ENCODE peak calls at places on chromosome 14, in nine cellular contexts. One of them, this sample, is unnamed.

GRCh38 chr14:47567273-47567672 is 108.1 kb downstream of the MDGA2 start:
- DNase-seq in foreskin fibroblast: no peak
- DNase-seq in psoas muscle: no peak
- DNase-seq in neural progenitor cell: no peak
- DNase-seq in AG09319: no peak
- DNase-seq in AG10803: no peak
- DNase-seq in ascending aorta: no peak
- DNase-seq in CD8-positive, alpha-beta T cell: no peak
- DNase-seq in glutamatergic neuron: no peak
- DNase-seq in this sample: no peak

GRCh38 chr14:46063872-46064271 is 587.7 kb downstream of the RPL10L start:
- DNase-seq in AG09319: no peak
- DNase-seq in neural progenitor cell: peak
- DNase-seq in AG10803: no peak
- DNase-seq in CD8-positive, alpha-beta T cell: no peak
- DNase-seq in foreskin fibroblast: peak
- DNase-seq in ascending aorta: no peak
- DNase-seq in psoas muscle: no peak
- DNase-seq in glutamatergic neuron: no peak
- DNase-seq in this sample: no peak

GRCh38 chr14:69886843-69887242 is 7.6 kb downstream of the SMOC1 start:
- DNase-seq in neural progenitor cell: no peak
- DNase-seq in ascending aorta: no peak
- DNase-seq in psoas muscle: no peak
- DNase-seq in foreskin fibroblast: peak
- DNase-seq in AG09319: no peak
- DNase-seq in AG10803: no peak
- DNase-seq in CD8-positive, alpha-beta T cell: no peak
- DNase-seq in glutamatergic neuron: no peak
- DNase-seq in this sample: no peak

GRCh38 chr14:24238123-24238522 is 4.3 kb downstream of the TINF2 start:
- DNase-seq in CD8-positive, alpha-beta T cell: no peak
- DNase-seq in ascending aorta: peak
- DNase-seq in glutamatergic neuron: no peak
- DNase-seq in foreskin fibroblast: peak
- DNase-seq in AG10803: no peak
- DNase-seq in AG09319: no peak
- DNase-seq in psoas muscle: no peak
- DNase-seq in neural progenitor cell: no peak
- DNase-seq in this sample: no peak

GRCh38 chr14:72568296-72568992 is 325.5 kb downstream of the DPF3 start:
- DNase-seq in neural progenitor cell: no peak
- DNase-seq in psoas muscle: no peak
- DNase-seq in ascending aorta: no peak
- DNase-seq in AG09319: no peak
- DNase-seq in AG10803: no peak
- DNase-seq in CD8-positive, alpha-beta T cell: no peak
- DNase-seq in foreskin fibroblast: no peak
- DNase-seq in glutamatergic neuron: no peak
- DNase-seq in this sample: no peak

GRCh38 chr14:72567226-72567625 is 326.7 kb downstream of the DPF3 start:
- DNase-seq in psoas muscle: no peak
- DNase-seq in foreskin fibroblast: no peak
- DNase-seq in glutamatergic neuron: no peak
- DNase-seq in ascending aorta: no peak
- DNase-seq in CD8-positive, alpha-beta T cell: no peak
- DNase-seq in AG10803: no peak
- DNase-seq in neural progenitor cell: no peak
- DNase-seq in AG09319: no peak
- DNase-seq in this sample: no peak

GRCh38 chr14:84197704-84198103 is 1332.2 kb upstream of the FLRT2 start:
- DNase-seq in AG09319: no peak
- DNase-seq in ascending aorta: no peak
- DNase-seq in foreskin fibroblast: no peak
- DNase-seq in CD8-positive, alpha-beta T cell: no peak
- DNase-seq in neural progenitor cell: no peak
- DNase-seq in AG10803: no peak
- DNase-seq in psoas muscle: no peak
- DNase-seq in glutamatergic neuron: no peak
- DNase-seq in this sample: no peak

GRCh38 chr14:100902792-100903191 is 730 bp downstream of the RTL1 start:
- DNase-seq in CD8-positive, alpha-beta T cell: no peak
- DNase-seq in glutamatergic neuron: no peak
- DNase-seq in AG10803: no peak
- DNase-seq in ascending aorta: no peak
- DNase-seq in neural progenitor cell: peak
- DNase-seq in AG09319: no peak
- DNase-seq in psoas muscle: no peak
- DNase-seq in foreskin fibroblast: no peak
- DNase-seq in this sample: no peak

GRCh38 chr14:67816326-67817009 is at the start of gene ZFYVE26:
- DNase-seq in AG10803: peak
- DNase-seq in neural progenitor cell: peak
- DNase-seq in ascending aorta: peak
- DNase-seq in CD8-positive, alpha-beta T cell: peak
- DNase-seq in psoas muscle: peak
- DNase-seq in glutamatergic neuron: peak
- DNase-seq in foreskin fibroblast: peak
- DNase-seq in AG09319: peak
- DNase-seq in this sample: peak

GRCh38 chr14:36362648-36363047 is 42.2 kb upstream of the MBIP start:
- DNase-seq in neural progenitor cell: no peak
- DNase-seq in psoas muscle: no peak
- DNase-seq in ascending aorta: no peak
- DNase-seq in glutamatergic neuron: no peak
- DNase-seq in AG09319: no peak
- DNase-seq in AG10803: no peak
- DNase-seq in CD8-positive, alpha-beta T cell: no peak
- DNase-seq in foreskin fibroblast: no peak
- DNase-seq in this sample: no peak

GRCh38 chr14:68596701-68597100 is 196.2 kb downstream of the ZFP36L1 start:
- DNase-seq in AG10803: no peak
- DNase-seq in CD8-positive, alpha-beta T cell: no peak
- DNase-seq in psoas muscle: peak
- DNase-seq in foreskin fibroblast: no peak
- DNase-seq in ascending aorta: no peak
- DNase-seq in AG09319: no peak
- DNase-seq in glutamatergic neuron: no peak
- DNase-seq in neural progenitor cell: no peak
- DNase-seq in this sample: no peak

GRCh38 chr14:88518592-88519512 is 36.0 kb downstream of the PTPN21 start:
- DNase-seq in CD8-positive, alpha-beta T cell: no peak
- DNase-seq in AG09319: peak
- DNase-seq in ascending aorta: no peak
- DNase-seq in AG10803: peak
- DNase-seq in glutamatergic neuron: no peak
- DNase-seq in foreskin fibroblast: peak
- DNase-seq in neural progenitor cell: no peak
- DNase-seq in psoas muscle: no peak
- DNase-seq in this sample: no peak

GRCh38 chr14:99535908-99536778 is 54.9 kb downstream of the CCNK start:
- DNase-seq in ascending aorta: no peak
- DNase-seq in foreskin fibroblast: no peak
- DNase-seq in glutamatergic neuron: no peak
- DNase-seq in CD8-positive, alpha-beta T cell: no peak
- DNase-seq in AG09319: no peak
- DNase-seq in AG10803: no peak
- DNase-seq in neural progenitor cell: no peak
- DNase-seq in psoas muscle: no peak
- DNase-seq in this sample: no peak

GRCh38 chr14:99537399-99537798 is 56.2 kb downstream of the CCNK start:
- DNase-seq in glutamatergic neuron: no peak
- DNase-seq in neural progenitor cell: peak
- DNase-seq in ascending aorta: no peak
- DNase-seq in AG10803: peak
- DNase-seq in psoas muscle: no peak
- DNase-seq in AG09319: no peak
- DNase-seq in foreskin fibroblast: peak
- DNase-seq in CD8-positive, alpha-beta T cell: no peak
- DNase-seq in this sample: no peak

GRCh38 chr14:99538733-99539132 is 57.5 kb downstream of the CCNK start:
- DNase-seq in glutamatergic neuron: no peak
- DNase-seq in AG09319: no peak
- DNase-seq in foreskin fibroblast: no peak
- DNase-seq in AG10803: no peak
- DNase-seq in CD8-positive, alpha-beta T cell: no peak
- DNase-seq in ascending aorta: no peak
- DNase-seq in psoas muscle: no peak
- DNase-seq in neural progenitor cell: no peak
- DNase-seq in this sample: no peak

GRCh38 chr14:99539503-99539902 is 58.3 kb downstream of the CCNK start:
- DNase-seq in glutamatergic neuron: no peak
- DNase-seq in AG10803: no peak
- DNase-seq in foreskin fibroblast: no peak
- DNase-seq in AG09319: no peak
- DNase-seq in psoas muscle: no peak
- DNase-seq in ascending aorta: no peak
- DNase-seq in neural progenitor cell: no peak
- DNase-seq in CD8-positive, alpha-beta T cell: no peak
- DNase-seq in this sample: no peak

GRCh38 chr14:99538275-99538674 is 57.1 kb downstream of the CCNK start:
- DNase-seq in glutamatergic neuron: no peak
- DNase-seq in foreskin fibroblast: no peak
- DNase-seq in AG09319: no peak
- DNase-seq in psoas muscle: no peak
- DNase-seq in CD8-positive, alpha-beta T cell: no peak
- DNase-seq in neural progenitor cell: no peak
- DNase-seq in AG10803: no peak
- DNase-seq in ascending aorta: no peak
- DNase-seq in this sample: no peak
- TF ChIP-seq CTCF in glutamatergic neuron: peak
- TF ChIP-seq CTCF in foreskin fibroblast: no peak
- TF ChIP-seq CTCF in AG09319: no peak
- TF ChIP-seq CTCF in psoas muscle: no peak
- TF ChIP-seq CTCF in CD8-positive, alpha-beta T cell: no peak
- TF ChIP-seq CTCF in neural progenitor cell: peak
- TF ChIP-seq CTCF in AG10803: no peak
- TF ChIP-seq CTCF in ascending aorta: no peak
- TF ChIP-seq CTCF in this sample: no peak

GRCh38 chr14:21852061-21852664 is 178.5 kb upstream of the OR4E1 start:
- DNase-seq in neural progenitor cell: peak
- DNase-seq in CD8-positive, alpha-beta T cell: peak
- DNase-seq in AG09319: no peak
- DNase-seq in ascending aorta: no peak
- DNase-seq in glutamatergic neuron: peak
- DNase-seq in psoas muscle: no peak
- DNase-seq in foreskin fibroblast: no peak
- DNase-seq in AG10803: no peak
- DNase-seq in this sample: peak
- TF ChIP-seq CTCF in neural progenitor cell: peak
- TF ChIP-seq CTCF in CD8-positive, alpha-beta T cell: peak
- TF ChIP-seq CTCF in AG09319: peak
- TF ChIP-seq CTCF in ascending aorta: no peak
- TF ChIP-seq CTCF in glutamatergic neuron: peak
- TF ChIP-seq CTCF in psoas muscle: peak
- TF ChIP-seq CTCF in foreskin fibroblast: peak
- TF ChIP-seq CTCF in AG10803: peak
- TF ChIP-seq CTCF in this sample: peak

DNA sequence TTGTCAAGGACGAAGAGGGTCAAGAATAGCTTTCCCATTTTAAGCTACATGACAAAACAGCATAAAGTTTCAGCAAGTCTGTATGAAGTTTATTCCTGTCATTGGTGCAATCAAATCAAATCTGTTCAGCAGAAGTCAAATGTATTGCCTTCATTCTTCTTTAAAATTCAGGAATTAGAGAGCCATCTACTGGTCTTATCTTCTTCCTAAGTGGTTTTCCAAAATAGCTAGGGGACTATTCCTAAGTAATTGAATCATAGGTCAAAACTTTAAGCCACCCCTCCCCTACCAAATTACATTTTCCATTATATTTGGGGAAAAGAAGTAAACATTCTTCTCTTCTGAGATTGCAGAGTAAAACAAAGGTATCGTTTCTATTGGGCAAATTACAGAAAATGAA is 990.2 kb downstream of the GALC start:
- DNase-seq in glutamatergic neuron: no peak
- DNase-seq in ascending aorta: no peak
- DNase-seq in AG10803: peak
- DNase-seq in psoas muscle: no peak
- DNase-seq in neural progenitor cell: no peak
- DNase-seq in CD8-positive, alpha-beta T cell: no peak
- DNase-seq in AG09319: no peak
- DNase-seq in foreskin fibroblast: peak
- DNase-seq in this sample: no peak
- TF ChIP-seq CTCF in glutamatergic neuron: no peak
- TF ChIP-seq CTCF in ascending aorta: no peak
- TF ChIP-seq CTCF in AG10803: peak
- TF ChIP-seq CTCF in psoas muscle: no peak
- TF ChIP-seq CTCF in neural progenitor cell: peak
- TF ChIP-seq CTCF in CD8-positive, alpha-beta T cell: no peak
- TF ChIP-seq CTCF in AG09319: peak
- TF ChIP-seq CTCF in foreskin fibroblast: peak
- TF ChIP-seq CTCF in this sample: no peak

GRCh38 chr14:38855513-38855912 is 247.5 kb downstream of the SEC23A start:
- DNase-seq in AG09319: no peak
- DNase-seq in AG10803: no peak
- DNase-seq in glutamatergic neuron: no peak
- DNase-seq in CD8-positive, alpha-beta T cell: no peak
- DNase-seq in ascending aorta: no peak
- DNase-seq in foreskin fibroblast: no peak
- DNase-seq in psoas muscle: no peak
- DNase-seq in neural progenitor cell: no peak
- DNase-seq in this sample: no peak
- TF ChIP-seq CTCF in AG09319: no peak
- TF ChIP-seq CTCF in AG10803: no peak
- TF ChIP-seq CTCF in glutamatergic neuron: no peak
- TF ChIP-seq CTCF in CD8-positive, alpha-beta T cell: no peak
- TF ChIP-seq CTCF in ascending aorta: no peak
- TF ChIP-seq CTCF in foreskin fibroblast: no peak
- TF ChIP-seq CTCF in psoas muscle: no peak
- TF ChIP-seq CTCF in neural progenitor cell: no peak
- TF ChIP-seq CTCF in this sample: no peak

This sample was measured in nephron progenitor cell.